ENCODE peak calls at places on chromosome 12, in five cellular contexts. A is lung, P is transverse colon, Z is upper lobe of right lung, G is mammary epithelial cell. Y is an unnamed sample.

GRCh38 chr12:129704232-129704830 is 199.5 kb downstream of the TMEM132D start:
- DNase-seq in A (no peak), P (no peak), Z (no peak), G (no peak), Y (no peak)

GRCh38 chr12:122293081-122293480 is 26.8 kb upstream of the VPS33A start:
- DNase-seq in A (no peak), P (no peak), Z (no peak), G (no peak), Y (no peak)

GRCh38 chr12:113464852-113465719 is 6.6 kb downstream of the LHX5 start:
- DNase-seq in A (no peak), P (no peak), Z (peak; percentile 57), G (no peak), Y (no peak)

GRCh38 chr12:116639765-116640164 is 80.6 kb downstream of the MAP1LC3B2 start:
- DNase-seq in A (no peak), P (no peak), Z (no peak), G (no peak), Y (no peak)

GRCh38 chr12:46268617-46269428 is at the start of gene SLC38A1:
- DNase-seq in A (peak; percentile 90), P (peak; percentile 91), Z (peak; percentile 95), G (peak; percentile 88), Y (peak; percentile 91)

GRCh38 chr12:55762646-55763045 is 19.7 kb downstream of the GDF11 start:
- DNase-seq in A (no peak), P (no peak), Z (no peak), G (no peak), Y (no peak)

GRCh38 chr12:74780458-74781241 is 243.0 kb downstream of the ATXN7L3B start:
- DNase-seq in A (no peak), P (no peak), Z (no peak), G (peak; percentile 14), Y (peak; percentile 38)

GRCh38 chr12:46786774-46787173 is 39.0 kb downstream of the SLC38A4 start:
- DNase-seq in A (no peak), P (no peak), Z (no peak), G (peak; percentile 49), Y (peak; percentile 58)

GRCh38 chr12:65779091-65779642 is 45.1 kb upstream of the HMGA2 start:
- DNase-seq in A (no peak), P (no peak), Z (no peak), G (peak; percentile 45), Y (peak; percentile 84)

GRCh38 chr12:29148958-29149690 is at the start of gene FAR2:
- DNase-seq in A (peak; percentile 43), P (peak; percentile 77), Z (peak; percentile 84), G (peak; percentile 52), Y (peak; percentile 69)

GRCh38 chr12:125685885-125686284 is 620.6 kb downstream of the AACS start:
- DNase-seq in A (no peak), P (no peak), Z (no peak), G (no peak), Y (no peak)

GRCh38 chr12:42729532-42729895 is 140.0 kb upstream of the PRICKLE1 start:
- DNase-seq in A (no peak), P (no peak), Z (no peak), G (no peak), Y (peak; percentile 77)

GRCh38 chr12:30251546-30251945 is 444.1 kb downstream of the IPO8 start:
- DNase-seq in A (no peak), P (no peak), Z (no peak), G (no peak), Y (no peak)

GRCh38 chr12:113402586-113403260 is 964 bp downstream of the SDS start:
- DNase-seq in A (no peak), P (no peak), Z (no peak), G (no peak), Y (no peak)

GRCh38 chr12:86143162-86143561 is 113.0 kb downstream of the MGAT4C start:
- DNase-seq in A (no peak), P (no peak), Z (no peak), G (no peak), Y (no peak)

GRCh38 chr12:86134571-86134970 is 121.6 kb downstream of the MGAT4C start:
- DNase-seq in A (no peak), P (no peak), Z (no peak), G (no peak), Y (peak; percentile 50)

GRCh38 chr12:86139671-86140070 is 116.5 kb downstream of the MGAT4C start:
- DNase-seq in A (no peak), P (no peak), Z (no peak), G (no peak), Y (peak; percentile 55)

GRCh38 chr12:86138770-86139169 is 117.4 kb downstream of the MGAT4C start:
- DNase-seq in A (no peak), P (no peak), Z (no peak), G (no peak), Y (no peak)

DNA sequence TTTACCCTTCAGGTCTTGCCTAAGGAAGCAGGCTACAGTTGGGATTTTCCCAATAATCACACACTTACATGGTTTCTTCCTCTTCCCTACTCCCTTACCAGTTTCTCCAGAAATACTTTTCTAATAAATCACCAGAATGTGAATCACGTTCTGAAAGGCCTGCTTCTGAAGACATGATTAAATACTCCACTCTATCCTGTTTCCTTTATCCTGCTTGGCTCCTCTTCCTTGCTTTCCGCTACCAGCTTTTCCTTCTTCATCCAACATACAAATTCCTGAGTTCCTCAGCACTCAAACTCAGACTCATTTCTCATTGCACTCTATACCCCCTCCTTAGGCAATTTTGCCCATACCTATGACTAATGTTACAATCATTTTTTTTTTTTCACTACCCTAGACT is 118.3 kb downstream of the MGAT4C start:
- DNase-seq in A (no peak), P (no peak), Z (no peak), G (peak; percentile 77), Y (peak; percentile 79)
- H3K27ac ChIP-seq in A (no peak overlapping the region), P (no peak overlapping the region), Z (no peak overlapping the region), G (peak overlapping the region; percentile 33), Y (peak overlapping the region; percentile 72)

DNA sequence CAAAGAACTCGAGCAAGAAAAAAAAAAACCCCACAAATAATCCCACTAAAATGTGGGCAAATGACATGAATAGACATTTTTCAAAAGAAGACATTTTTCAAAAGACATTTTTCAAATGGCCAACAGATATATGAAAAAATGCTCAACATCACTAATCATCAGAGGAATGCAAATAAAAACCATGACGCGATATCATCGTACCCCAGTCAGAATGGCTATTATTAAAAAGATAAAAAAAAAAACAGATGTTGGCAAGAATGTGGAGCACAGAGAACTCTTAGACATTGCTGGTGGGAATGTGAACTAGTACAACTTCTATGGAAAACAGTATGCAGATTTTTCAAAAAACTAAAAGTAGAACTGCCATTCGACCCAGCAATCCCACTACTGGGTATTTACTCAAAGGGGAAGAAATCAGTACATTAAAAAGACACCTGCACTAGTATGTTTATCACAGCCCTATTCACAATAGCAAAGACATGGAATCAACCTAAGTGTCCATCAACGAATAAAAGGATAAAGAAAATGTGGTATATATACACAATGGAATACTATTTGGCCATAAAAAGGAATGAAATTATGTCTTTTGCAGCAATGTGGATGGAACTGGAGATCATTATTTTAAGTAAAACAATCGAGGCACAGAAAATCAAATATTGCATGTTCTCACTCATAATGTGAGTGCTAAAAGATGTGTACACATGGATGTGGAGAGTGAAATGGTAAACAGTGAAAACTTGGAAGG is 16.3 kb downstream of the ZBTB39 start:
- DNase-seq in A (no peak), P (no peak), Z (no peak), G (no peak), Y (no peak)
- H3K27ac ChIP-seq in A (no peak overlapping the region), P (no peak overlapping the region), Z (no peak overlapping the region), G (no peak overlapping the region), Y (no peak overlapping the region)

DNA sequence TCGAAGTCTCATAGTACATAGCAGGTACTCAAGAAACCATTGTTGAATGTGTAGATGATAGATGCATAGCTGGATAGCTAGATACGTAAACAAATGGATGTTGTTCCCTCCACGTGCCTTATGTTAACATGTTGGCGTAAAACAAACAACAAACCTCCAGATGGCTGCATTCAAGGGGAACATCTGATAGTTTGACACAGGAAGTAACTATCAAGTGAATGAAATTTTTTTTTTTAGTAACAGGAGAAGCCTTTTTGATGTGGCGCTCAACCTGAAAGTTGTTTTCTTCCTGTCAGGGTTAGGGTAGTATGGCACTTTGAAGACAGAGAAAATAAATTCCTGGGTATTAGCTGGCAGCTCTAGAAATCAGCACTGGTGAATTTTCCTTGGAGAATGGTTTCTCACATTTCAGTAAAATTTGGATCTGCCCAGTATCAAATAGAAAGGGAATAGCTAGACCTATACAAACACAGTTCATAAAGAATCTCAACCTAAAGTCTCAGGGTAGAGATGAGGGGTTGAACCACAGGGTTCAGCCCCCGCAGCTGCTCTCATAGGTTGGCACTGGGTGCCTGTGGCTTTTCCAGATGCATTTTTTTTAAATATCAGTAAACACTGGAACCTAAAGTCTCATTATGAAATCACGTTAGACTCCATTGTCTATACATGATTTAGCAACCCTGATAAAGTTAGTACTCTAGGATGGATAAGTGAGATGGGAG is 18.8 kb upstream of the RAP1B start:
- DNase-seq in A (no peak), P (no peak), Z (no peak), G (no peak), Y (no peak)
- H3K27ac ChIP-seq in A (no peak overlapping the region), P (no peak overlapping the region), Z (no peak overlapping the region), G (no peak overlapping the region), Y (no peak overlapping the region)

DNA sequence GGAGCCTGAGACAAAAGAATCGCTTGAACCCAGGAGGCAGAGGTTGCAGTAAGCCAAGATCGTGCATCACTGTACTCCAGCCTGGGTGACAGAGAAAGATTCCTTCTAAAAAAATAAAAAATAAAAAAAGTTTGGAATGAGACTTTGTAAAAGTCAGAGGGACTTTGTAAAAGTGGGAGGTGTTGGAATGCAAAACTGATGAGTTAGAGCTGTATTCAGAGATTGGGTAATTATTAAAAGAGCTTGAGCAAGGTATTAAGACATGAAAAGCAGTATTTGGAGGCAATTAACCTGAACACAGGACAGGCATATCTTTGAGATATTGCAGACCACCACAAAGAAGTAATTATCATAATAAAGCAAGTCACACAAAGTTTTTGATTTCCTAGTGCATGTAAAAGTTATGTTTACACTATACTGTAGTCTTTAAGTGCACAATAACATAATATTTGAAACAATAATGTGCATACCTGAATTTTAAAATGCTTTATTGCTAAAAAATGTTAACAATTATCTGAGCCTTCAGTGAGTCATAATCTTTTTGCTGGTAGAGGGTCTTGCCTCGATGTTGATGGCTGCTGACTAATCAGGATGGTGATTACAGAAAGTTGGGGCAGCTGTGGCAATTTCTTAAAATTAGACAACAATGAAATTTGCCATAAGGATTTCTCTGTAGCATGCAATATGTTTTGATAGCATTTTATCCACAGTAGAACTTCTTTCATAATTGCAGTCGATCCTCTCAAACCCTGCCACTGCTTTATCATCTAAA is 33.1 kb downstream of the PHLDA1 start:
- DNase-seq in A (no peak), P (no peak), Z (no peak), G (no peak), Y (no peak)
- H3K27ac ChIP-seq in A (no peak overlapping the region), P (no peak overlapping the region), Z (no peak overlapping the region), G (peak overlapping the region; percentile 95), Y (no peak overlapping the region)

GRCh38 chr12:115295886-115296285 is 611.9 kb upstream of the TBX3 start:
- DNase-seq in A (no peak), P (no peak), Z (no peak), G (no peak), Y (no peak)

GRCh38 chr12:115294443-115295133 is 610.6 kb upstream of the TBX3 start:
- DNase-seq in A (no peak), P (no peak), Z (no peak), G (peak; percentile 52), Y (peak; percentile 36)

GRCh38 chr12:115296613-115297012 is 612.6 kb upstream of the TBX3 start:
- DNase-seq in A (no peak), P (no peak), Z (no peak), G (peak; percentile 17), Y (peak; percentile 77)

GRCh38 chr12:115297445-115297844 is 613.5 kb upstream of the TBX3 start:
- DNase-seq in A (no peak), P (no peak), Z (no peak), G (no peak), Y (peak; percentile 9)
- H3K27ac ChIP-seq in A (no peak overlapping the region), P (no peak overlapping the region), Z (no peak overlapping the region), G (no peak overlapping the region), Y (peak overlapping the region; percentile 36)